ENCODE peak calls at places on chromosomes 11 and 22, in five cellular contexts. H is HT1080, N is kidney epithelial cell, U is epithelial cell of proximal tubule, I is epithelial cell of esophagus. E is an unnamed sample.

GRCh38 chr11:115258216-115258615 is 246.0 kb downstream of the CADM1 start:
- DNase-seq in H (no peak), N (no peak), U (no peak), I (no peak), E (no peak)

GRCh38 chr11:48880021-48880441 is 103.7 kb downstream of the TRIM51G start:
- DNase-seq in H (no peak), N (no peak), U (no peak), I (no peak), E (no peak)

GRCh38 chr11:61747389-61748285 is 4.8 kb upstream of the MYRF start:
- DNase-seq in H (peak), N (no peak), U (no peak), I (peak), E (peak)

GRCh38 chr22:25172153-25172552 is 27.5 kb upstream of the CRYBB3 start:
- DNase-seq in H (peak), N (no peak), U (no peak), I (peak), E (no peak)

GRCh38 chr22:39535302-39535805 is 2.8 kb upstream of the RPS19BP1 start:
- DNase-seq in H (no peak), N (no peak), U (no peak), I (no peak), E (peak)

GRCh38 chr11:313787-314547 is at the start of gene IFITM1:
- DNase-seq in H (peak), N (peak), U (no peak), I (peak), E (no peak)

GRCh38 chr11:111426615-111427014 is 47.5 kb upstream of the POU2AF1 start:
- DNase-seq in H (no peak), N (no peak), U (no peak), I (peak), E (no peak)

GRCh38 chr11:5922749-5923426 is 19.2 kb upstream of the OR56A3 start:
- DNase-seq in H (peak), N (peak), U (peak), I (peak), E (no peak)

GRCh38 chr22:30870451-30871345 is 97.9 kb downstream of the MORC2 start:
- DNase-seq in H (no peak), N (no peak), U (no peak), I (no peak), E (no peak)

GRCh38 chr11:66561975-66562248 is 6.5 kb downstream of the CTSF start:
- DNase-seq in H (no peak), N (no peak), U (no peak), I (no peak), E (no peak)

GRCh38 chr22:46663436-46664100 is 43.4 kb downstream of the GRAMD4 start:
- DNase-seq in H (no peak), N (no peak), U (no peak), I (no peak), E (no peak)

GRCh38 chr11:121336279-121336947 is 43.8 kb downstream of the SC5D start:
- DNase-seq in H (no peak), N (no peak), U (no peak), I (no peak), E (no peak)

GRCh38 chr11:133619397-133619796 is 87.1 kb upstream of the OPCML start:
- DNase-seq in H (no peak), N (no peak), U (no peak), I (no peak), E (no peak)

GRCh38 chr11:64650923-64651523 is 60.0 kb downstream of the SLC22A12 start:
- DNase-seq in H (peak), N (no peak), U (no peak), I (peak), E (no peak)

GRCh38 chr11:134004406-134005197 is 47.8 kb upstream of the IGSF9B start:
- DNase-seq in H (no peak), N (no peak), U (no peak), I (no peak), E (peak)

GRCh38 chr11:1546536-1547466 is 25.3 kb downstream of the DUSP8 start:
- DNase-seq in H (no peak), N (no peak), U (no peak), I (peak), E (no peak)

GRCh38 chr11:1564535-1565172 is 7.4 kb downstream of the DUSP8 start:
- DNase-seq in H (peak), N (peak), U (no peak), I (peak), E (peak)

GRCh38 chr22:22748756-22749155 is 104.3 kb downstream of the GGTLC2 start:
- DNase-seq in H (no peak), N (no peak), U (no peak), I (no peak), E (no peak)

GRCh38 chr22:28375761-28376534 is 303.7 kb downstream of the TTC28 start:
- DNase-seq in H (no peak), N (no peak), U (no peak), I (no peak), E (no peak)

GRCh38 chr11:63666874-63667273 is 4.3 kb downstream of the ATL3 start:
- DNase-seq in H (no peak), N (no peak), U (no peak), I (peak), E (no peak)